ENCODE peak calls at places on chromosomes 12 and 14, in six cellular contexts. P, Z, R, Y, F and M are unnamed samples.
A peak's percentile ranks its signal among the peaks of the same experiment; 100 is the strongest.

GRCh38 chr12:121444842-121445202 is 44.9 kb downstream of the RNF34 start:
- DNase-seq in P (no peak), Z (no peak), R (no peak), Y (no peak), F (no peak), M (no peak)

GRCh38 chr12:130337476-130338303 is at the start of gene PIWIL1:
- DNase-seq in P (no peak), Z (no peak), R (no peak), Y (no peak), F (no peak), M (no peak)

GRCh38 chr14:55071870-55072640 is 20.6 kb downstream of the MAPK1IP1L start:
- DNase-seq in P (peak; percentile 47), Z (no peak), R (peak; percentile 83), Y (no peak), F (no peak), M (peak; percentile 99)

GRCh38 chr12:45077259-45077658 is 26.4 kb upstream of the DBX2 start:
- DNase-seq in P (no peak), Z (no peak), R (no peak), Y (no peak), F (no peak), M (no peak)

GRCh38 chr12:11869406-11869805 is 201.3 kb upstream of the BCL2L14 start:
- DNase-seq in P (no peak), Z (no peak), R (no peak), Y (no peak), F (no peak), M (no peak)

GRCh38 chr12:2208837-2209236 is 156.1 kb downstream of the CACNA1C start:
- DNase-seq in P (no peak), Z (no peak), R (no peak), Y (no peak), F (no peak), M (no peak)

GRCh38 chr14:76376001-76376404 is at the start of gene ESRRB:
- DNase-seq in P (no peak), Z (no peak), R (no peak), Y (peak; percentile 52), F (peak; percentile 91), M (no peak)

GRCh38 chr14:104782086-104782822 is 13.3 kb downstream of the AKT1 start:
- DNase-seq in P (no peak), Z (no peak), R (no peak), Y (no peak), F (no peak), M (no peak)

GRCh38 chr14:91142214-91142668 is 28.4 kb downstream of the DGLUCY start:
- DNase-seq in P (no peak), Z (no peak), R (no peak), Y (no peak), F (no peak), M (no peak)

GRCh38 chr12:123232472-123232806 is 502 bp downstream of the MPHOSPH9 start:
- DNase-seq in P (no peak), Z (no peak), R (no peak), Y (no peak), F (no peak), M (no peak)

GRCh38 chr14:100306506-100307214 is 416 bp upstream of the SLC25A29 start:
- DNase-seq in P (peak; percentile 93), Z (peak; percentile 89), R (no peak), Y (peak; percentile 87), F (peak; percentile 94), M (no peak)

GRCh38 chr12:111034148-111034910 is 114.0 kb upstream of the MYL2 start:
- DNase-seq in P (no peak), Z (no peak), R (no peak), Y (peak; percentile 37), F (peak; percentile 65), M (no peak)

GRCh38 chr14:103360548-103360947 is 24.7 kb upstream of the MARK3 start:
- DNase-seq in P (no peak), Z (no peak), R (no peak), Y (no peak), F (no peak), M (no peak)
- H3K27ac ChIP-seq in P (no peak overlapping the region), Z (no peak overlapping the region), R (peak overlapping the region; percentile 99), Y (no peak overlapping the region), F (no peak overlapping the region), M (no peak overlapping the region)

GRCh38 chr14:94138256-94138655 is 8.9 kb upstream of the IFI27L2 start:
- DNase-seq in P (no peak), Z (no peak), R (no peak), Y (no peak), F (no peak), M (no peak)
- H3K27ac ChIP-seq in P (no peak overlapping the region), Z (no peak overlapping the region), R (no peak overlapping the region), Y (peak overlapping the region; percentile 60), F (no peak overlapping the region), M (no peak overlapping the region)

DNA sequence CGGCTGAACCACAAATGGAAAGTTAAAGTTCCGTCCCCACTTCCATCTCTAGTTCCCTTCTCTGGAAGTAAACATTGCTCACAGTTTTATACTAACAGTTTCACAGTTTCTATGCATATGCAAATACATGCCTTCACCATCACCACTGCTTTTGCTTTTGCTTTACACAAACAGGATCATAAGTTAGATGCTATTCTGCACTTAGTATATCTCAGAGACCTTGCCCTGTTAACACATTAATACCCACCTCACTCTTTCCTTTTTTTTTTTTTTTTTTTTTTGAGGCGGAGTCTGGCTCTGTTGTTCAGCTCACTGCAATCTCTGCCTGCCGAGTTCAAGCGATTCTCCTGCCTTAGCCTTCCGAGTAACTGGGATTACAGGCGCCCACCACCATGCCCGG is 879 bp downstream of the TEP1 start:
- DNase-seq in P (no peak), Z (no peak), R (no peak), Y (no peak), F (no peak), M (no peak)
- H3K27ac ChIP-seq in P (peak overlapping the region; percentile 97), Z (peak overlapping the region; percentile 96), R (peak overlapping the region; percentile 95), Y (no peak overlapping the region), F (peak overlapping the region; percentile 92), M (peak overlapping the region; percentile 94)

GRCh38 chr12:131353376-131353775 is 357.5 kb upstream of the SFSWAP start:
- DNase-seq in P (no peak), Z (no peak), R (no peak), Y (no peak), F (no peak), M (no peak)

GRCh38 chr12:131353826-131354225 is 357.1 kb upstream of the SFSWAP start:
- DNase-seq in P (no peak), Z (no peak), R (no peak), Y (no peak), F (no peak), M (no peak)

GRCh38 chr12:131350943-131351318 is 360.0 kb upstream of the SFSWAP start:
- DNase-seq in P (no peak), Z (no peak), R (no peak), Y (no peak), F (no peak), M (no peak)

GRCh38 chr12:131351319-131352028 is 359.4 kb upstream of the SFSWAP start:
- DNase-seq in P (no peak), Z (no peak), R (no peak), Y (no peak), F (peak; percentile 37), M (no peak)

DNA sequence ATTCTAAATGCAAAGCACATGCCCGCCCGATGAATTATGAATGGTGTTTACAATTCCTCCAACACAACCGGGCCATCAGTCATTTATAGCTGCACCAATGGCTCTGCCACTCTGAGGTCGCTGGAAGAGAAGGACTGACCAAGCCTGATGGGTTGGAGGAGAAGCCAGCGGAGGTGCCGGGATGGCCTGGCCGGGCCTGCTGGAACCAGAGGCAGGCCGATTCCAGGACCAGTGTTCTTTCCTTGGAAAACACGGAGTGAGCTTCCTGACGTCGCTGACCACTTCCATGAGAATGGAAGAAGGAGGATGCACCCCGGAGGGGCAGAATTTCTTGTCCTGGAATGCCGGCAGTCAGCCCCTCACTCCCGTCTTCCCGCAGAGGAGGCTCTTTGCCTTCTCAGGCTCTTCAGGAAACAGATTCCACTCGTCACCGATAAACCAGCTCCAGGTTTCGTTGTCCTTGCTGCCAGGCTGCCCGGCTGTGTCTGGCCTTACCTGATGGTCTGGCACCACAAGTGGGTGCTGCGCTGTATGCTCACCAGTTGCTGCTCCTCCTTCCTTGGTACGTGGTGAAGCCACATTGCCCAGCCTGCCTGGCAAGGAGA is 358.5 kb upstream of the SFSWAP start:
- DNase-seq in P (no peak), Z (no peak), R (no peak), Y (no peak), F (no peak), M (no peak)
- H3K27ac ChIP-seq in P (no peak overlapping the region), Z (no peak overlapping the region), R (no peak overlapping the region), Y (no peak overlapping the region), F (no peak overlapping the region), M (no peak overlapping the region)

GRCh38 chr12:112850343-112850742 is 56.4 kb upstream of the OAS1 start:
- DNase-seq in P (no peak), Z (no peak), R (no peak), Y (no peak), F (no peak), M (no peak)
- H3K27ac ChIP-seq in P (no peak overlapping the region), Z (no peak overlapping the region), R (no peak overlapping the region), Y (no peak overlapping the region), F (no peak overlapping the region), M (no peak overlapping the region)

GRCh38 chr12:53172352-53172751 is 8.2 kb upstream of the ZNF740 start:
- DNase-seq in P (no peak), Z (no peak), R (no peak), Y (no peak), F (no peak), M (no peak)
- H3K27ac ChIP-seq in P (no peak overlapping the region), Z (no peak overlapping the region), R (no peak overlapping the region), Y (no peak overlapping the region), F (no peak overlapping the region), M (no peak overlapping the region)

GRCh38 chr12:88952543-88952942 is 372.3 kb upstream of the KITLG start:
- DNase-seq in P (no peak), Z (no peak), R (no peak), Y (no peak), F (no peak), M (no peak)

GRCh38 chr12:88955541-88955940 is 375.3 kb upstream of the KITLG start:
- DNase-seq in P (no peak), Z (no peak), R (no peak), Y (no peak), F (no peak), M (no peak)

GRCh38 chr12:88951177-88951576 is 370.9 kb upstream of the KITLG start:
- DNase-seq in P (no peak), Z (no peak), R (no peak), Y (no peak), F (no peak), M (no peak)

GRCh38 chr12:88953029-88953586 is 372.8 kb upstream of the KITLG start:
- DNase-seq in P (no peak), Z (no peak), R (no peak), Y (no peak), F (no peak), M (no peak)

GRCh38 chr12:88951860-88952483 is 371.7 kb upstream of the KITLG start:
- DNase-seq in P (no peak), Z (no peak), R (no peak), Y (no peak), F (peak; percentile 87), M (no peak)
- H3K27ac ChIP-seq in P (no peak overlapping the region), Z (no peak overlapping the region), R (no peak overlapping the region), Y (no peak overlapping the region), F (peak overlapping the region; percentile 38), M (no peak overlapping the region)